ENCODE peak calls at places on chromosomes 4 and X, in six cellular contexts. V is suprapubic skin, W is transverse colon, H is heart left ventricle, I is spleen, P is H1. E is an unnamed sample.
A peak's percentile ranks its signal among the peaks of the same experiment; 100 is the strongest.

GRCh38 chr4:41028392-41029076 is 185.8 kb downstream of the APBB2 start:
- DNase-seq in V (no peak), W (no peak), H (no peak), I (no peak), P (no peak), E (no peak)

GRCh38 chr4:37584087-37584486 is 102.1 kb downstream of the RELL1 start:
- DNase-seq in V (no peak), W (peak; percentile 85), H (no peak), I (no peak), P (no peak), E (no peak)

GRCh38 chr4:57318694-57319093 is 208.5 kb upstream of the IGFBP7 start:
- DNase-seq in V (no peak), W (no peak), H (no peak), I (no peak), P (no peak), E (no peak)

GRCh38 chr4:100391086-100391485 is 126.7 kb downstream of the EMCN start:
- DNase-seq in V (no peak), W (no peak), H (no peak), I (no peak), P (no peak), E (no peak)

GRCh38 chr4:154018659-154019058 is 229.8 kb upstream of the SFRP2 start:
- DNase-seq in V (no peak), W (no peak), H (no peak), I (no peak), P (peak; percentile 39), E (no peak)

GRCh38 chr4:184355857-184356256 is 118.5 kb downstream of the IRF2 start:
- DNase-seq in V (no peak), W (no peak), H (no peak), I (no peak), P (no peak), E (no peak)

GRCh38 chr4:11632015-11632414 is 203.3 kb upstream of the HS3ST1 start:
- DNase-seq in V (no peak), W (no peak), H (no peak), I (no peak), P (no peak), E (no peak)

GRCh38 chrX:53281321-53281822 is at the start of gene IQSEC2:
- DNase-seq in V (peak; percentile 85), W (peak; percentile 89), H (peak; percentile 88), I (peak; percentile 79), P (peak; percentile 2), E (peak; percentile 77)

GRCh38 chr4:152014280-152014679 is 253.5 kb upstream of the GATB start:
- DNase-seq in V (no peak), W (peak; percentile 53), H (no peak), I (no peak), P (no peak), E (no peak)

GRCh38 chr4:140718240-140718639 is 37.9 kb downstream of the TBC1D9 start:
- DNase-seq in V (no peak), W (no peak), H (no peak), I (no peak), P (no peak), E (no peak)

GRCh38 chr4:2469192-2469984 is 482 bp downstream of the RNF4 start:
- DNase-seq in V (no peak), W (peak; percentile 72), H (peak; percentile 77), I (peak; percentile 94), P (no peak), E (peak; percentile 7)

GRCh38 chr4:17511041-17511949 is 595 bp downstream of the QDPR start:
- DNase-seq in V (peak; percentile 83), W (peak; percentile 62), H (peak; percentile 81), I (peak; percentile 89), P (no peak), E (peak; percentile 46)

GRCh38 chr4:17514865-17515264 is at the start of gene CLRN2:
- DNase-seq in V (no peak), W (no peak), H (no peak), I (no peak), P (no peak), E (no peak)

GRCh38 chr4:17512973-17513665 is 1.2 kb upstream of the QDPR start:
- DNase-seq in V (no peak), W (no peak), H (no peak), I (no peak), P (no peak), E (no peak)

GRCh38 chr4:17510582-17510981 is 1.3 kb downstream of the QDPR start:
- DNase-seq in V (no peak), W (no peak), H (no peak), I (no peak), P (no peak), E (no peak)

GRCh38 chr4:17511950-17512795 is at the start of gene QDPR:
- DNase-seq in V (peak; percentile 84), W (peak; percentile 85), H (peak; percentile 93), I (peak; percentile 95), P (peak; percentile 56), E (peak; percentile 75)
- TF ChIP-seq CTCF in V (peak; percentile 14), W (peak; percentile 39), H (peak; percentile 45), I (no peak), P (peak; percentile 45), E (no peak)

DNA sequence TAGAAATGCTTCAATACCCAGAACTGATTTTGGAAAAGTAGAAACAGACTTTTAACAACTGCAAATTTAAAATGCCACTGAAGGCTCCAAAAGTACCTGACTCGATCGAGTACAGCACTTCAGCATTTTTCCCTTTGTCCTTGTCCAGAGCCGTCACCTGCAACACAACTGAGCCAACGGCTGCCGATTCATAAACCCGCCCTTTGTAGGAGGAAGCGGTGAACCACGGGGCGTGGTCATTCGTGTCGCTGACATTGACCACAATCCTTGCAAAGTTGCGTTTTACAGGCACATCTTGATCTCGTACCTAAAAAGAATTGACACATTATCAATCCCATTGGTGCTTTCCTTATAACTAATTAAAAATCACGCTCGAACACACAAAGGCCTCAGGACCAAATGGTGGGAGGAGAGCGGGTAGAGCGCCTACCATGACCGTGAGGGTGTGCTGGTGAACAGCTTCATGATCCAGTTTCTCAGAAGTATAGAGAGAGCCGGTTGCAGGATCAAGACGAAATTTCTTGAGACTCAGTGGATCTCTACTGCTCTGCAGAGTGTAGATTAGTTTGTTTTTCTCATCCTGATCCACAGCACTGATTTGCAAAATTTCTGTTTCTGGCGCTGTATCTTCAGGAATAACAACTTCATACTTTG is 72.8 kb upstream of the MTNR1A start:
- DNase-seq in V (no peak), W (no peak), H (no peak), I (no peak), P (no peak), E (no peak)
- TF ChIP-seq POLR2A in V (no peak), W (no peak), H (no peak), I (no peak), P (no peak), E (no peak)

GRCh38 chr4:112897548-112897947 is 151.9 kb upstream of the ANK2 start:
- DNase-seq in V (no peak), W (no peak), H (no peak), I (no peak), P (no peak), E (no peak)
- TF ChIP-seq CTCF in V (no peak), W (no peak), H (no peak), I (no peak), P (peak; percentile 23), E (no peak)

GRCh38 chrX:149937881-149938426 is 337 bp downstream of the EOLA2 start:
- DNase-seq in V (no peak), W (peak; percentile 19), H (no peak), I (peak; percentile 92), P (no peak), E (no peak)

GRCh38 chrX:149939271-149940014 is 1.2 kb upstream of the EOLA2 start:
- DNase-seq in V (peak; percentile 96), W (peak; percentile 96), H (peak; percentile 94), I (peak; percentile 97), P (peak; percentile 63), E (peak; percentile 91)

GRCh38 chrX:149940015-149940716 is 1.9 kb upstream of the EOLA2 start:
- DNase-seq in V (peak; percentile 95), W (peak; percentile 95), H (peak; percentile 95), I (peak; percentile 97), P (peak; percentile 96), E (peak; percentile 92)

GRCh38 chrX:149938427-149939270 is at the start of gene EOLA2:
- DNase-seq in V (peak; percentile 97), W (peak; percentile 94), H (peak; percentile 95), I (peak; percentile 97), P (peak; percentile 94), E (peak; percentile 92)
- TF ChIP-seq POLR2A in V (peak; percentile 44), W (peak; percentile 32), H (peak; percentile 58), I (no peak), P (no peak), E (peak; percentile 55)

GRCh38 chr4:150145090-150145949 is 67.1 kb downstream of the DCLK2 start:
- DNase-seq in V (no peak), W (no peak), H (no peak), I (no peak), P (no peak), E (no peak)
- TF ChIP-seq CTCF in V (no peak), W (no peak), H (no peak), I (no peak), P (peak; percentile 9), E (no peak)

GRCh38 chrX:30649859-30650258 is 3.4 kb upstream of the GK start:
- DNase-seq in V (no peak), W (no peak), H (no peak), I (no peak), P (no peak), E (no peak)
- TF ChIP-seq POLR2A in V (no peak), W (no peak), H (no peak), I (no peak), P (no peak), E (no peak)

DNA sequence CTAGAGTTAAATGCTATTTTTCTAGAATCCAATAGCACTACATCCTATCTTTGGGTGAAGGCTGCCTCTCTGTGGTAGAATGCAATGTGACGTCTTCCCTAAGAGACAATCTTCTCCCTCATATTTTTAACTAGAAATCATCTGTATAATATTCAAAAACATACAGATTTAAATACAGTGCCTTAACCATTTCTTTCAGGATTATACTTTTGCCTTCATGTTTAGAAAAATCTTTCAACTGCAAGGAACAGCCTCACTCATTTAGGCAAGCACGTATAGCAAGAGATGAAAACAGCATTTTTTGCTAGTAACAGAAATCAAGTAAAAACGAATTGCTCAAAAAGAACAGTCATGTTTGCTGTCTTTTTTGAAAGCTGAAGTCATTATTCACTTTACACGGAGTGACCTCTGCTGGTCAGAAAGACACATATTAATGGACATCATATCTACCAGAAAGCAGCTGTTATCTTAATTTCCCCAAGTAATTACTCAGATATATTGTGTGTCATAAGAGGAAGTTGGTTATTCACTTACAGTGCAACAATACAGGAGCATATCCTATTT is 422.3 kb downstream of the STPG2 start:
- DNase-seq in V (no peak), W (no peak), H (no peak), I (no peak), P (no peak), E (no peak)
- TF ChIP-seq CTCF in V (no peak), W (no peak), H (peak; percentile 51), I (no peak), P (peak; percentile 18), E (no peak)